ENCODE peak calls at places on chromosome 17, in eight cellular contexts. Q, S, O, H, J, M, B and R are unnamed samples.

GRCh38 chr17:31586946-31587345 is 195.5 kb downstream of the RAB11FIP4 start:
- DNase-seq in B (no peak), S (no peak), O (no peak), J (no peak), Q (no peak), H (no peak), M (no peak), R (no peak)

GRCh38 chr17:3727041-3727440 is 3.3 kb downstream of the HASPIN start:
- DNase-seq in M (no peak), B (no peak), O (no peak), S (no peak), Q (peak), J (no peak), H (no peak), R (no peak)

GRCh38 chr17:5509482-5509881 is 23.1 kb downstream of the MIS12 start:
- DNase-seq in H (no peak), B (no peak), O (no peak), J (no peak), M (no peak), S (no peak), Q (no peak), R (no peak)

GRCh38 chr17:78495634-78496033 is 81.6 kb downstream of the DNAH17 start:
- DNase-seq in M (no peak), O (no peak), B (no peak), J (no peak), H (no peak), S (no peak), Q (no peak), R (no peak)

GRCh38 chr17:81386141-81386645 is 9.1 kb upstream of the BAHCC1 start:
- DNase-seq in J (no peak), B (peak), H (no peak), M (no peak), O (no peak), S (no peak), Q (no peak), R (no peak)

GRCh38 chr17:8925808-8926207 is 39.7 kb downstream of the PIK3R5 start:
- DNase-seq in H (no peak), M (no peak), O (no peak), S (no peak), J (no peak), B (no peak), Q (no peak), R (no peak)

GRCh38 chr17:45288825-45289224 is 26.9 kb upstream of the SPATA32 start:
- DNase-seq in Q (no peak), J (peak), O (no peak), H (peak), S (no peak), B (peak), M (no peak), R (no peak)

GRCh38 chr17:74547736-74548135 is 1.8 kb upstream of the CD300C start:
- DNase-seq in Q (no peak), O (no peak), M (no peak), J (no peak), S (no peak), H (no peak), B (no peak), R (no peak)

GRCh38 chr17:13646411-13646810 is 44.7 kb upstream of the HS3ST3A1 start:
- DNase-seq in S (no peak), H (no peak), M (no peak), Q (no peak), J (no peak), B (no peak), O (no peak), R (no peak)

GRCh38 chr17:69575346-69575761 is 160.9 kb downstream of the MAP2K6 start:
- DNase-seq in H (no peak), O (no peak), J (no peak), B (no peak), M (peak), S (no peak), Q (no peak), R (peak)

GRCh38 chr17:38815576-38816193 is 9.4 kb downstream of the CWC25 start:
- DNase-seq in M (no peak), S (no peak), H (peak), J (no peak), Q (no peak), O (no peak), B (no peak), R (no peak)

GRCh38 chr17:6427284-6427781 is 7.6 kb downstream of the AIPL1 start:
- DNase-seq in M (no peak), O (no peak), H (no peak), J (no peak), B (no peak), S (no peak), Q (peak), R (no peak)

GRCh38 chr17:58207451-58207850 is 11.6 kb downstream of the MKS1 start:
- DNase-seq in Q (no peak), M (no peak), S (no peak), J (no peak), B (no peak), H (no peak), O (no peak), R (no peak)

GRCh38 chr17:29084476-29085148 is 41.7 kb downstream of the PIPOX start:
- DNase-seq in S (no peak), H (no peak), J (no peak), Q (no peak), M (no peak), B (peak), O (no peak), R (peak)

GRCh38 chr17:55726440-55726839 is 3.8 kb upstream of the TMEM100 start:
- DNase-seq in S (no peak), M (peak), O (no peak), B (peak), Q (no peak), J (peak), H (no peak), R (no peak)

GRCh38 chr17:17900615-17901520 is 64.1 kb upstream of the SREBF1 start:
- DNase-seq in Q (no peak), B (peak), O (no peak), H (no peak), M (peak), S (no peak), J (peak), R (no peak)

GRCh38 chr17:75277664-75278071 is 6.6 kb upstream of the MIF4GD start:
- DNase-seq in B (no peak), O (no peak), J (no peak), M (peak), H (no peak), Q (no peak), S (no peak), R (no peak)

GRCh38 chr17:48070195-48070594 is 22.0 kb downstream of the NFE2L1 start:
- DNase-seq in Q (no peak), O (no peak), B (no peak), S (no peak), J (no peak), H (no peak), M (no peak), R (no peak)

GRCh38 chr17:82611140-82612058 is 36.8 kb downstream of the WDR45B start:
- DNase-seq in B (no peak), Q (no peak), O (no peak), H (peak), J (no peak), S (no peak), M (no peak), R (no peak)

GRCh38 chr17:73198201-73198929 is 5.5 kb downstream of the COG1 start:
- DNase-seq in Q (no peak), J (no peak), H (no peak), B (no peak), S (no peak), O (no peak), M (no peak), R (no peak)

GRCh38 chr17:66165537-66166123 is 26.3 kb downstream of the CEP112 start:
- DNase-seq in S (no peak), H (peak), B (no peak), Q (peak), O (no peak), J (no peak), M (peak), R (peak)

GRCh38 chr17:32016231-32016630 is 9.0 kb downstream of the LRRC37B start:
- DNase-seq in S (no peak), M (no peak), Q (no peak), B (no peak), H (no peak), J (no peak), O (no peak), R (no peak)

GRCh38 chr17:80996422-80997305 is 5.0 kb downstream of the CHMP6 start:
- DNase-seq in M (no peak), H (peak), B (no peak), O (no peak), S (no peak), Q (peak), J (no peak), R (no peak)

GRCh38 chr17:57993471-57994365 is 5.7 kb upstream of the VEZF1 start:
- DNase-seq in H (no peak), Q (no peak), S (no peak), B (no peak), M (no peak), O (no peak), J (no peak), R (peak)

GRCh38 chr17:75338335-75338734 is 49.1 kb upstream of the SLC25A19 start:
- DNase-seq in O (no peak), H (no peak), B (no peak), Q (no peak), J (no peak), M (no peak), S (no peak), R (no peak)

GRCh38 chr17:39018267-39019134 is 51.3 kb upstream of the FBXO47 start:
- DNase-seq in S (no peak), O (no peak), B (no peak), J (no peak), Q (no peak), M (no peak), H (no peak), R (no peak)

GRCh38 chr17:50264263-50265113 is 9.8 kb upstream of the TMEM92 start:
- DNase-seq in B (no peak), M (no peak), Q (peak), J (no peak), H (peak), O (no peak), S (no peak), R (peak)

GRCh38 chr17:1764274-1764673 is 2.4 kb downstream of the SERPINF1 start:
- DNase-seq in Q (no peak), H (no peak), O (peak), B (peak), J (peak), M (peak), S (no peak), R (no peak)

GRCh38 chr17:83151442-83152220 is 72.2 kb downstream of the METRNL start:
- DNase-seq in O (no peak), S (no peak), Q (no peak), M (no peak), B (no peak), J (no peak), H (peak), R (no peak)

GRCh38 chr17:77100009-77100408 is 40.8 kb upstream of the SEC14L1 start:
- DNase-seq in S (no peak), H (no peak), M (no peak), O (peak), J (peak), B (no peak), Q (no peak), R (peak)

GRCh38 chr17:76675648-76676047 is 32.1 kb upstream of the ST6GALNAC1 start:
- DNase-seq in Q (no peak), B (no peak), H (no peak), M (no peak), S (no peak), J (no peak), O (no peak), R (no peak)

GRCh38 chr17:38871992-38872605 is 2.2 kb downstream of the LASP1 start:
- DNase-seq in H (no peak), Q (no peak), O (no peak), J (no peak), M (no peak), B (no peak), S (no peak), R (no peak)

GRCh38 chr17:77212081-77212832 is 71.5 kb downstream of the SEC14L1 start:
- DNase-seq in S (no peak), H (no peak), Q (peak), O (no peak), J (no peak), M (no peak), B (no peak), R (no peak)